ENCODE peak calls at places on chromosomes 3 and 15, in four cellular contexts. N is COR-L47; P is stimulated activated naive CD4-positive, alpha-beta T cell treated with Interleukin-2 at 50 U/mL for 16 hours; K is CD4-positive, alpha-beta T cell. U is an unnamed sample.
A peak's percentile ranks its signal among the peaks of the same experiment; 100 is the strongest.

GRCh38 chr3:180594631-180595348 is 7.2 kb upstream of the TTC14 start:
- DNase-seq in N (peak; percentile 53), P (no peak), K (no peak), U (peak; percentile 68)

GRCh38 chr3:146496726-146497125 is 27.4 kb upstream of the PLSCR2 start:
- DNase-seq in N (no peak), P (no peak), K (no peak), U (no peak)

GRCh38 chr3:10437995-10438901 is 67.1 kb downstream of the ATP2B2 start:
- DNase-seq in N (no peak), P (no peak), K (no peak), U (peak; percentile 83)

GRCh38 chr3:72680766-72681165 is 167.5 kb downstream of the SHQ1 start:
- DNase-seq in N (no peak), P (no peak), K (no peak), U (no peak)

GRCh38 chr15:56356616-56357015 is 8.6 kb upstream of the TEX9 start:
- DNase-seq in N (peak; percentile 45), P (no peak), K (no peak), U (peak; percentile 52)

GRCh38 chr3:194326192-194327029 is 24.7 kb downstream of the CPN2 start:
- DNase-seq in N (no peak), P (no peak), K (no peak), U (no peak)

GRCh38 chr3:13975686-13976085 is 95.8 kb upstream of the WNT7A start:
- DNase-seq in N (no peak), P (no peak), K (no peak), U (no peak)

GRCh38 chr3:66390013-66390412 is 110.8 kb downstream of the LRIG1 start:
- DNase-seq in N (no peak), P (no peak), K (no peak), U (no peak)

GRCh38 chr3:190865419-190865818 is 2.9 kb upstream of the GMNC start:
- DNase-seq in N (no peak), P (no peak), K (no peak), U (no peak)

GRCh38 chr15:59371458-59372351 is 966 bp downstream of the MYO1E start:
- DNase-seq in N (peak; percentile 28), P (no peak), K (no peak), U (no peak)

GRCh38 chr15:32856753-32857152 is 138.9 kb downstream of the GREM1 start:
- DNase-seq in N (no peak), P (no peak), K (no peak), U (peak; percentile 74)

GRCh38 chr3:152505926-152506325 is 237.2 kb downstream of the MBNL1 start:
- DNase-seq in N (no peak), P (no peak), K (no peak), U (no peak)

GRCh38 chr15:29556385-29556784 is 265.9 kb downstream of the TJP1 start:
- DNase-seq in N (no peak), P (no peak), K (no peak), U (peak; percentile 8)